ENCODE peak calls at places on chromosomes 6 and 20, in four cellular contexts. V, F, Y and O are unnamed samples.

GRCh38 chr20:33770005-33770404 is 38.2 kb downstream of the ZNF341 start:
- DNase-seq in V (no peak), Y (no peak), F (no peak), O (no peak)

GRCh38 chr6:4676016-4676415 is 100.2 kb upstream of the CDYL start:
- DNase-seq in F (no peak), Y (no peak), V (no peak), O (no peak)

GRCh38 chr20:10611357-10611756 is 62.4 kb downstream of the JAG1 start:
- DNase-seq in F (no peak), V (no peak), Y (peak; percentile 8), O (peak; percentile 25)

GRCh38 chr20:14830466-14830865 is 493.1 kb upstream of the FLRT3 start:
- DNase-seq in F (no peak), Y (no peak), V (peak; percentile 89), O (peak; percentile 6)

GRCh38 chr6:160036790-160037206 is 67.9 kb downstream of the IGF2R start:
- DNase-seq in V (no peak), F (no peak), Y (no peak), O (no peak)

GRCh38 chr6:136791296-136792065 is 796 bp downstream of the MAP3K5 start:
- DNase-seq in Y (peak; percentile 48), F (no peak), V (peak; percentile 89), O (no peak)

GRCh38 chr20:48025061-48025515 is 239.8 kb upstream of the SULF2 start:
- DNase-seq in F (no peak), V (no peak), Y (no peak), O (no peak)

GRCh38 chr6:14910692-14911547 is 334.9 kb upstream of the JARID2 start:
- DNase-seq in F (peak; percentile 96), V (peak; percentile 78), Y (no peak), O (peak; percentile 53)

GRCh38 chr20:17743677-17744076 is 43.9 kb downstream of the BANF2 start:
- DNase-seq in F (no peak), V (no peak), Y (no peak), O (no peak)

GRCh38 chr6:45116714-45117410 is 211.3 kb upstream of the RUNX2 start:
- DNase-seq in F (no peak), V (no peak), Y (no peak), O (no peak)

GRCh38 chr6:66655420-66655819 is 948.4 kb upstream of the EYS start:
- DNase-seq in Y (no peak), F (no peak), V (no peak), O (no peak)

GRCh38 chr6:136920858-136921520 is 1.1 kb upstream of the SLC35D3 start:
- DNase-seq in V (no peak), F (no peak), Y (no peak), O (peak; percentile 33)

GRCh38 chr20:6700563-6701328 is 66.7 kb upstream of the BMP2 start:
- DNase-seq in F (peak; percentile 17), V (no peak), Y (no peak), O (no peak)

GRCh38 chr6:56661298-56661697 is 18.6 kb upstream of the DST start:
- DNase-seq in V (no peak), Y (no peak), F (no peak), O (no peak)

GRCh38 chr6:137001287-137001976 is 43.3 kb downstream of the IL20RA start:
- DNase-seq in F (no peak), V (no peak), Y (no peak), O (no peak)

GRCh38 chr6:138226701-138227315 is 8.5 kb upstream of the PBOV1 start:
- DNase-seq in Y (no peak), V (no peak), F (no peak), O (no peak)

GRCh38 chr6:119602215-119603178 is 252.9 kb upstream of the MAN1A1 start:
- DNase-seq in Y (no peak), F (no peak), V (no peak), O (no peak)

GRCh38 chr20:40990542-40991120 is 38.0 kb upstream of the TOP1 start:
- DNase-seq in V (peak; percentile 70), Y (peak; percentile 85), F (peak; percentile 45), O (no peak)

GRCh38 chr6:21740719-21741118 is 147.2 kb downstream of the SOX4 start:
- DNase-seq in V (no peak), Y (no peak), F (no peak), O (no peak)

GRCh38 chr20:45322952-45323383 is 14.9 kb upstream of the MATN4 start:
- DNase-seq in V (no peak), Y (peak; percentile 73), F (peak; percentile 55), O (no peak)

GRCh38 chr20:64116541-64117423 is 9.4 kb upstream of the NPBWR2 start:
- DNase-seq in Y (no peak), F (no peak), V (no peak), O (no peak)

GRCh38 chr6:132797975-132798819 is at the start of gene SLC18B1:
- DNase-seq in F (no peak), Y (peak; percentile 83), V (no peak), O (no peak)

GRCh38 chr20:57004416-57004815 is 262.0 kb downstream of the BMP7 start:
- DNase-seq in Y (no peak), V (no peak), F (no peak), O (no peak)

GRCh38 chr6:10051283-10051682 is 363.6 kb downstream of the TFAP2A start:
- DNase-seq in Y (no peak), V (no peak), F (no peak), O (no peak)

GRCh38 chr20:60117040-60117439 is 158.8 kb downstream of the CDH26 start:
- DNase-seq in Y (no peak), F (no peak), V (no peak), O (no peak)

GRCh38 chr6:107784669-107785068 is 39.4 kb downstream of the SCML4 start:
- DNase-seq in V (no peak), Y (no peak), F (no peak), O (no peak)

GRCh38 chr20:51447097-51447764 is 95.3 kb downstream of the NFATC2 start:
- DNase-seq in F (no peak), Y (no peak), V (no peak), O (no peak)

GRCh38 chr6:79423216-79423615 is 114.0 kb downstream of the LCA5 start:
- DNase-seq in V (no peak), F (no peak), Y (no peak), O (no peak)

GRCh38 chr6:104537185-104537584 is 322.5 kb downstream of the HACE1 start:
- DNase-seq in V (no peak), Y (no peak), F (no peak), O (no peak)

GRCh38 chr6:153816306-153816845 is 222.7 kb upstream of the OPRM1 start:
- DNase-seq in F (no peak), V (no peak), Y (no peak), O (no peak)

GRCh38 chr6:35318200-35318844 is 20.7 kb downstream of the DEF6 start:
- DNase-seq in Y (peak; percentile 59), V (no peak), F (no peak), O (no peak)

GRCh38 chr6:108945686-108946158 is 97.5 kb downstream of the ARMC2 start:
- DNase-seq in Y (no peak), V (no peak), F (no peak), O (no peak)

GRCh38 chr20:32445539-32446273 is 87.6 kb downstream of the ASXL1 start:
- DNase-seq in F (no peak), Y (no peak), V (no peak), O (no peak)

GRCh38 chr6:97445406-97445805 is 162.4 kb upstream of the MMS22L start:
- DNase-seq in F (no peak), V (no peak), Y (no peak), O (no peak)

GRCh38 chr6:166411721-166412151 is 29.0 kb upstream of the MPC1 start:
- DNase-seq in Y (no peak), F (no peak), V (no peak), O (peak; percentile 42)

DNA sequence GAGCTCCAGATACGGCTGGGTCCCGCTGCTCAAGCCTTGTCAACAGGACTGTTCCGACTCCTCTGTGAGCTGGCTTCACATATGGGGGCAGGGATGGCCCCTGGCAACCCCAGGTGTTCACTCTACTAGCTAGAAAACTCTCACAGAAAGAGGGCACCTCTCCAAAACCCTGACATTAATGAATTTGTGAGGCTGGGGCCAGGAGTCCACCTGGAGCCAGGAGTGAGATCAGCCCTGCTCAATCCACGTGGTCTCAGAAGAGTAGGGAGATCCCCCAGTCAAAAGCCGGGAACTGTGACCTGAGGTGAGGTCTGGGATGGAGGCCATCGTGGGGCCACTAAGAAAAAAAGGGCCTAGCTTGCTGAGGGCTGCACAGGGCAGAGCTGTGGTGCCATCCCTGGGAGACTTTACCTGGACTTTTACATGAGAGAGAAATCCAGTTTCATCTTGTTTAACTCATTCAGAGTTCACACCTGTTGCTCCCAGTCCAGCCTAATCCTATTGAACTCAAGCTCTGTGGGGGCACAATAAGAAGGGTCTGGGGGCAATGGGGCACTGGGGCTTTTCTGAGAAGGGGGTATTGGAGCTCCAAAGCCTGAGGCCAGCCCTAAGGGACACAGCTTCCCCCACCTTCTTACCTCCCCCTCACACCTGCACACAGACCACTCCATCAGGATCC is 144.3 kb upstream of the MLN start:
- DNase-seq in Y (no peak), F (no peak), V (no peak), O (no peak)
- TF ChIP-seq SPI1 in Y (no peak), F (no peak), V (no peak), O (no peak)

DNA sequence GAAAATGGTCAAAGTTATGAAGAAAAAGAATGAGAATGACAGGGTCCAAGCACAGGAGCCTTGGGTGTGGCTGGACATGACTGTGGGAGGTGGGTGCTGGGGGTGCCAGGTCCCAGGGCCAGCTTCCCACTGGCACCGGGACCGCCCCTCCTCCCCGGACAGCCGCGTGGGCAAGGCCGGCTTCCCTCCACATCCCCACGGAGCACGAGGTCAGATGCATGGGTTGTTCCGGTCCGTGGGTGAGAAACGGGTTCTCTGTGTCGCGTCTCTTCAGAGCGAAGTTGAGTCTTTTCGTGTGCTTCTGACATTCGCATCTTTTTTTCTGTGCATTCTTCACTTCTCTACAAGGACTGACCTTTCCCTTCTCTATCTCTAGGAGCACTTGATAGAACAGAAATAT is 30.1 kb downstream of the KIF25 start:
- DNase-seq in F (no peak), Y (no peak), V (no peak), O (no peak)
- TF ChIP-seq SPI1 in F (no peak), Y (no peak), V (no peak), O (no peak)

DNA sequence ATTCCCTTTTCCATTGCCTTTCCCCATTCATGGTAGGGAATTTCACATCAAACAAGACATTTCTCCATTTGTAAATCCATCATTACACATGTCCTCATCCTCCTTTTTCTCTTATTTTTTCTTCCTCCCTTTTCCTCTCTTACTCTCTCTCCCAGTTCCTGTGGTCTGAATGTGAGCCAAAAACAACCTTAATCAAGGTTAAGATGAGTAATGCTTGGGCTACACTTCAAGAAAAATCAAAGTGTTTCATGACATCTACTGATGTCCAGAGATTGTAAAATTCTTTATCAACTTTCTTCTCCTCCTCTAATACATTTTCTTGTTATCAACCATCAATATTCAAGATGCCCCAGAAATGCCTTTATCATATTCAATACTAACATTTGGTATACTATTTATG is 208.0 kb upstream of the PRND start:
- DNase-seq in F (no peak), Y (no peak), V (no peak), O (no peak)
- TF ChIP-seq SPI1 in F (no peak), Y (no peak), V (no peak), O (no peak)

GRCh38 chr6:169950558-169950957 is 199.1 kb downstream of the ERMARD start:
- DNase-seq in V (no peak), Y (no peak), F (no peak), O (no peak)
- TF ChIP-seq SPI1 in V (no peak), Y (no peak), F (no peak), O (no peak)